ENCODE peak calls at places on chromosomes 6 and 20, in four cellular contexts. Y is OCI-LY7, R is PC-3, O is SK-N-SH. J is an unnamed sample.

GRCh38 chr6:127420558-127420957 is 38.6 kb downstream of the KIAA0408 start:
- DNase-seq in R (peak; percentile 89), Y (peak; percentile 42), O (peak; percentile 53), J (peak; percentile 91)

GRCh38 chr6:43304882-43305281 is 3.7 kb downstream of the CRIP3 start:
- DNase-seq in O (no peak), Y (no peak), R (no peak), J (no peak)

GRCh38 chr6:46042355-46042999 is 26.8 kb upstream of the CLIC5 start:
- DNase-seq in Y (peak; percentile 30), R (peak; percentile 59), O (peak; percentile 8), J (peak; percentile 35)

GRCh38 chr6:159229526-159229925 is 60.3 kb downstream of the FNDC1 start:
- DNase-seq in Y (no peak), R (no peak), O (no peak), J (no peak)

GRCh38 chr20:17969884-17970409 is 1.1 kb downstream of the MGME1 start:
- DNase-seq in O (no peak), R (peak; percentile 64), Y (peak; percentile 83), J (peak; percentile 77)

GRCh38 chr6:97656236-97656635 is 373.2 kb upstream of the MMS22L start:
- DNase-seq in Y (no peak), R (no peak), O (no peak), J (no peak)

GRCh38 chr6:56671651-56672461 is 29.2 kb upstream of the DST start:
- DNase-seq in R (no peak), Y (no peak), O (peak; percentile 46), J (no peak)

GRCh38 chr20:40442181-40442963 is 246.7 kb downstream of the MAFB start:
- DNase-seq in R (no peak), Y (no peak), O (peak; percentile 30), J (no peak)

GRCh38 chr6:162119349-162119748 is 608.2 kb downstream of the PRKN start:
- DNase-seq in Y (no peak), O (no peak), R (no peak), J (no peak)

GRCh38 chr6:34745277-34746103 is 11.8 kb upstream of the SNRPC start:
- DNase-seq in R (peak; percentile 69), Y (no peak), O (no peak), J (no peak)

GRCh38 chr6:52423971-52424381 is 3.8 kb downstream of the EFHC1 start:
- DNase-seq in R (peak; percentile 81), Y (no peak), O (no peak), J (no peak)

GRCh38 chr20:21251278-21251677 is 51.9 kb upstream of the XRN2 start:
- DNase-seq in R (peak; percentile 77), O (no peak), Y (no peak), J (no peak)

GRCh38 chr20:43981535-43981934 is 66.9 kb downstream of the TOX2 start:
- DNase-seq in R (no peak), O (no peak), Y (no peak), J (no peak)

GRCh38 chr6:68777956-68778355 is 142.9 kb downstream of the ADGRB3 start:
- DNase-seq in R (peak; percentile 56), O (peak; percentile 36), Y (no peak), J (no peak)

GRCh38 chr6:43090557-43090952 is 14.4 kb downstream of the PTK7 start:
- DNase-seq in R (peak; percentile 79), Y (no peak), O (no peak), J (no peak)

GRCh38 chr6:107867302-107867615 is 43.1 kb upstream of the SCML4 start:
- DNase-seq in O (no peak), Y (no peak), R (no peak), J (no peak)

GRCh38 chr20:33694666-33695065 is 8.5 kb upstream of the E2F1 start:
- DNase-seq in O (no peak), Y (no peak), R (no peak), J (no peak)

GRCh38 chr20:50251992-50252491 is 61.4 kb downstream of the CEBPB start:
- DNase-seq in O (no peak), R (peak; percentile 48), Y (no peak), J (no peak)

GRCh38 chr6:11868392-11868791 is 89.8 kb upstream of the ADTRP start:
- DNase-seq in Y (no peak), O (no peak), R (no peak), J (no peak)

GRCh38 chr6:11875325-11876109 is 96.9 kb upstream of the ADTRP start:
- DNase-seq in Y (no peak), R (no peak), O (no peak), J (no peak)

GRCh38 chr6:11865926-11866325 is 87.3 kb upstream of the ADTRP start:
- DNase-seq in O (no peak), Y (no peak), R (peak; percentile 74), J (no peak)

GRCh38 chr6:11869656-11870340 is 91.2 kb upstream of the ADTRP start:
- DNase-seq in O (no peak), R (peak; percentile 71), Y (no peak), J (no peak)
- TF ChIP-seq EZH2phosphoT487 in O (no peak), R (no peak), Y (no peak), J (no peak)

DNA sequence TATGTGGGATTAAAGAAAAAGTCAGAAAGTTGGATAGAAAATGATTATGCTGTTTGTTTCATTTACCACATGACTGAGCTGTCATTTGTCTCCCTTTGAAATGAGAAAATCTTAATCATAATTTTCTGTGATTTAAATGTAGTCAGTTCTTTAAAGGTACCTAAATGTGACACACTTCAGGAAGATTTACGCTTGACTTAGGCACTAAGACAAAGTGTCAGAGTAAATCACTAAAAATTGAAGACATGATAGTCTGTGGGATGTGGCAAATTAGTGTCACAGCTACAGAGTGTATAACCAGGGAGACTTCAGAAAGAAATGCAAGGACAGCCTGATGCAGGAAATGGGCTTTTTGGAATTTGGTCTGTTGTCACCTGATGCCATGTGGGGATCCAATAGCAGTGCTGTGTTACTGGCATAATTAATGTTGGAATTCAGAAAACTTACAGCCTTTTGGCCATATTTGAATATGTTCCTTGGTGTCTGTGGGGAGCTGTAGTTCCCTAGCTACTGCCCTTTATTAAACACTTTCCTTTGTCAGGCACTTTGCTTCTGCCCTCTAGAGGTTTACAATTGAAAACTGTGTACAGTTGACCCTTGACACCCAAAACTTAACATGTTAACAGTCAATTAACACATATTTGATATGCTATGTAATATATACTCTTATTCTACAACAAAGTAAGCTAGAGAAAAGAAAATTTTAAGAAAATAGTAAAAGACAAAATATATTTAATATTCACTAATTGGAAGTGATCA is 493.8 kb downstream of the UTRN start:
- DNase-seq in O (no peak), R (peak; percentile 23), Y (peak; percentile 3), J (peak; percentile 7)
- TF ChIP-seq CTCF in O (no peak), R (peak; percentile 57), Y (peak; percentile 55), J (peak; percentile 21)

GRCh38 chr20:24144371-24144770 is 155.8 kb upstream of the GGTLC1 start:
- DNase-seq in Y (no peak), O (no peak), R (no peak), J (no peak)
- TF ChIP-seq EZH2phosphoT487 in Y (no peak), O (no peak), R (no peak), J (no peak)

GRCh38 chr20:48948612-48949011 is 27.1 kb downstream of the ARFGEF2 start:
- DNase-seq in Y (no peak), O (no peak), R (no peak), J (no peak)

GRCh38 chr20:48952656-48953055 is 31.1 kb downstream of the ARFGEF2 start:
- DNase-seq in R (no peak), Y (no peak), O (no peak), J (no peak)

GRCh38 chr20:48951041-48951440 is 29.5 kb downstream of the ARFGEF2 start:
- DNase-seq in Y (no peak), O (no peak), R (no peak), J (no peak)

GRCh38 chr20:48951646-48952045 is 30.1 kb downstream of the ARFGEF2 start:
- DNase-seq in O (no peak), R (no peak), Y (no peak), J (no peak)

DNA sequence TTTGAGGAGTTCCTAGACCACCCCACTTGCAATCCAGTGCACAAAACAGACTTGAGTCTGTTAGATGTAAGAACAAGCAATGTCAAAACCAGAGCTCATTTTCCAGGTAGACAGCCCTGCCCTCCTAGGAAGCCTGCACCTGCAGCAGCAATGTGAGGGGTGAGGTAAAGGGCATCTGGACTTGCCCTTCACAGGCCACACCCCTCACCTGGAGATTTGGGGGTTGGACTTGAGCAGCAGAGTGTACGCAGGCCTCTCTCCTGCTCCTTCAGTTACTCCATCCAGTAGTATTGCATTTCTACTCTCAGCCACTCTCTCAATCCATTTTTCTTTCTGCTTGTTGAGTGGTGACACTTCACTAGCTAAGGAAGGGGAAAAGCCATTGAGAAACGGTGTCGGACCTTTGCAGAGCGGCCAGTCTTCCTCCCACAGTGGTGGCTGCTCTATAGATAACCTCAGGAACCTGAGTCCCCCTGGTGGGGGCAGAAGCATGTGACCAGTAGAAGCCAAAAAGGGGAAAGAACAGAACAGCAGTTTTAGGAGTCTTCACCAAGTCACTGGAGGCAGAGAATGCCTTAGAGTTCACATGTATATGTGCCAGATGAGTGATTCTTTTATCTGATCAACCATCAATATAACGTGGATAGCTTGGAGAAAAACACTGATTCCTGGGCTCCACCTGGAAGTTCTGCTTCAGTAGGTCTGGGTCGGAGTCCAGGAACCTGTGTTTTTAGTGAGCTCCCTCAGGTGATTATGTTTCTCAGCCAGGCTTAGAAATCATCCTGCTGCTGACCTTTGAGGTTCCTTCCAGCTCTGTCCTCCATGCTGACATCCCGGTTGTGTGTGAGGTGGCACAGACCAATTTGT is 28.0 kb downstream of the ARFGEF2 start:
- DNase-seq in Y (no peak), R (no peak), O (no peak), J (no peak)
- TF ChIP-seq CTCF in Y (peak; percentile 33), R (peak; percentile 46), O (peak; percentile 14), J (no peak)

GRCh38 chr6:13528777-13529343 is 41.5 kb upstream of the GFOD1 start:
- DNase-seq in R (no peak), Y (peak; percentile 21), O (no peak), J (no peak)

GRCh38 chr6:13526339-13526717 is 38.9 kb upstream of the GFOD1 start:
- DNase-seq in O (no peak), Y (no peak), R (no peak), J (no peak)

GRCh38 chr6:13527669-13528051 is 40.3 kb upstream of the GFOD1 start:
- DNase-seq in O (no peak), R (no peak), Y (no peak), J (no peak)

GRCh38 chr6:13528232-13528631 is 40.8 kb upstream of the GFOD1 start:
- DNase-seq in R (peak; percentile 30), O (no peak), Y (peak; percentile 43), J (no peak)

GRCh38 chr6:13526718-13527668 is 39.6 kb upstream of the GFOD1 start:
- DNase-seq in O (peak; percentile 72), R (no peak), Y (peak; percentile 98), J (peak; percentile 92)
- TF ChIP-seq EZH2phosphoT487 in O (no peak), R (no peak), Y (no peak), J (no peak)

GRCh38 chr20:3632311-3633004 is 30.7 kb downstream of the GFRA4 start:
- DNase-seq in R (peak; percentile 32), O (no peak), Y (no peak), J (no peak)
- TF ChIP-seq CTCF in R (peak; percentile 60), O (no peak), Y (peak; percentile 48), J (no peak)

DNA sequence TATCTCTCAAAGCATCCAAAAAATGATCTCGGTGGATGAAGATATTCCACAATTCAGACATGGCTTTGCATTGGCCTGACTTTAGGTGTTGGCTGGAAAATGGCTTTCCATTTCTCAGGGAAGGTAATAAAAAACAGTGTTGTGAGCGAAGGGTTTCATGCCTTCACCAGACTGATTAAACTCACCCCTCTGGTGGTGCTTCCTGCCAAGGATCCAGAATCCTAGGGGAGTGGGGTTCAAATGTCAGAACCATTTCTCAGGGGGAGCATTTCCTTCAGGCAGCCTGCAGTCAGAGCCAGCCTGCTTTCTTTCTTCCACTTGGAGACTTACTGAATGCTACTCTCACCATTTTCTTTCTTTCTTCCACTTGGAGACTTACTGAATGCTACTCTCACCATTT is 45.7 kb upstream of the SMIM28 start:
- DNase-seq in Y (no peak), O (no peak), R (no peak), J (no peak)
- TF ChIP-seq EZH2phosphoT487 in Y (no peak), O (no peak), R (no peak), J (no peak)